ENCODE peak calls at places on chromosomes 6 and 20, in six cellular contexts. One of them, this sample, is unnamed.

GRCh38 chr20:10314198-10314597 is 95.6 kb downstream of the SNAP25 start:
- DNase-seq in tibial nerve: no peak
- DNase-seq in adrenal gland: no peak
- DNase-seq in A549: no peak
- DNase-seq in testis: no peak
- DNase-seq in stomach: no peak
- DNase-seq in this sample: peak; percentile 79

GRCh38 chr6:166587631-166588413 is 1.3 kb upstream of the RAMACL start:
- DNase-seq in tibial nerve: no peak
- DNase-seq in stomach: no peak
- DNase-seq in A549: no peak
- DNase-seq in adrenal gland: no peak
- DNase-seq in testis: no peak
- DNase-seq in this sample: no peak

GRCh38 chr6:26284537-26285142 is 80.4 kb upstream of the BTN3A2 start:
- DNase-seq in tibial nerve: peak; percentile 47
- DNase-seq in testis: peak; percentile 75
- DNase-seq in A549: no peak
- DNase-seq in stomach: peak; percentile 55
- DNase-seq in adrenal gland: peak; percentile 67
- DNase-seq in this sample: peak; percentile 74

GRCh38 chr20:8909596-8909995 is 159.3 kb upstream of the PLCB4 start:
- DNase-seq in A549: no peak
- DNase-seq in adrenal gland: no peak
- DNase-seq in testis: no peak
- DNase-seq in tibial nerve: no peak
- DNase-seq in stomach: no peak
- DNase-seq in this sample: peak; percentile 15

GRCh38 chr20:56111951-56112730 is 106.8 kb upstream of the CBLN4 start:
- DNase-seq in A549: no peak
- DNase-seq in tibial nerve: no peak
- DNase-seq in testis: no peak
- DNase-seq in adrenal gland: no peak
- DNase-seq in stomach: no peak
- DNase-seq in this sample: no peak

GRCh38 chr6:17505767-17506280 is 94.3 kb upstream of the FAM8A1 start:
- DNase-seq in A549: no peak
- DNase-seq in adrenal gland: no peak
- DNase-seq in stomach: no peak
- DNase-seq in testis: no peak
- DNase-seq in tibial nerve: no peak
- DNase-seq in this sample: peak; percentile 67

GRCh38 chr20:20780127-20780822 is 67.8 kb upstream of the RALGAPA2 start:
- DNase-seq in stomach: peak; percentile 86
- DNase-seq in adrenal gland: peak; percentile 79
- DNase-seq in testis: peak; percentile 23
- DNase-seq in A549: no peak
- DNase-seq in tibial nerve: peak; percentile 85
- DNase-seq in this sample: no peak

GRCh38 chr20:21384308-21384892 is 12.9 kb downstream of the NKX2-4 start:
- DNase-seq in adrenal gland: no peak
- DNase-seq in testis: no peak
- DNase-seq in tibial nerve: no peak
- DNase-seq in A549: no peak
- DNase-seq in stomach: no peak
- DNase-seq in this sample: no peak

GRCh38 chr20:25250508-25250907 is 2.6 kb downstream of the PYGB start:
- DNase-seq in tibial nerve: no peak
- DNase-seq in A549: no peak
- DNase-seq in adrenal gland: no peak
- DNase-seq in stomach: no peak
- DNase-seq in testis: peak; percentile 33
- DNase-seq in this sample: peak; percentile 18

GRCh38 chr20:33578510-33578909 is 83.6 kb upstream of the C20orf144 start:
- DNase-seq in adrenal gland: no peak
- DNase-seq in A549: no peak
- DNase-seq in testis: no peak
- DNase-seq in stomach: no peak
- DNase-seq in tibial nerve: peak; percentile 59
- DNase-seq in this sample: peak; percentile 69

GRCh38 chr6:54366647-54367327 is 58.5 kb downstream of the TINAG start:
- DNase-seq in tibial nerve: no peak
- DNase-seq in A549: no peak
- DNase-seq in stomach: no peak
- DNase-seq in testis: no peak
- DNase-seq in adrenal gland: no peak
- DNase-seq in this sample: peak; percentile 56

GRCh38 chr6:167550936-167551633 is 226.2 kb downstream of the TTLL2 start:
- DNase-seq in A549: no peak
- DNase-seq in testis: peak; percentile 92
- DNase-seq in adrenal gland: peak; percentile 50
- DNase-seq in stomach: peak; percentile 86
- DNase-seq in tibial nerve: peak; percentile 88
- DNase-seq in this sample: no peak

GRCh38 chr6:103193413-103193812 is 1666.3 kb downstream of the HACE1 start:
- DNase-seq in A549: no peak
- DNase-seq in stomach: no peak
- DNase-seq in testis: no peak
- DNase-seq in adrenal gland: no peak
- DNase-seq in tibial nerve: no peak
- DNase-seq in this sample: no peak

GRCh38 chr6:163337958-163338357 is 76.6 kb upstream of the QKI start:
- DNase-seq in testis: no peak
- DNase-seq in tibial nerve: no peak
- DNase-seq in stomach: no peak
- DNase-seq in A549: no peak
- DNase-seq in adrenal gland: no peak
- DNase-seq in this sample: no peak

GRCh38 chr20:62777528-62777830 is 18.8 kb upstream of the MRGBP start:
- DNase-seq in tibial nerve: no peak
- DNase-seq in stomach: no peak
- DNase-seq in adrenal gland: no peak
- DNase-seq in A549: no peak
- DNase-seq in testis: no peak
- DNase-seq in this sample: no peak
- TF ChIP-seq POLR2A in tibial nerve: no peak
- TF ChIP-seq POLR2A in stomach: no peak
- TF ChIP-seq POLR2A in adrenal gland: no peak
- TF ChIP-seq POLR2A in A549: no peak
- TF ChIP-seq POLR2A in testis: no peak
- TF ChIP-seq POLR2A in this sample: no peak

GRCh38 chr20:31543966-31544598 is 29.8 kb downstream of the HM13 start:
- DNase-seq in testis: no peak
- DNase-seq in stomach: no peak
- DNase-seq in adrenal gland: peak; percentile 84
- DNase-seq in tibial nerve: no peak
- DNase-seq in A549: no peak
- DNase-seq in this sample: peak; percentile 98
- H3K27ac ChIP-seq in testis: no peak overlapping the region
- H3K27ac ChIP-seq in stomach: no peak overlapping the region
- H3K27ac ChIP-seq in adrenal gland: peak overlapping the region; percentile 80
- H3K27ac ChIP-seq in tibial nerve: no peak overlapping the region
- H3K27ac ChIP-seq in A549: no peak overlapping the region
- H3K27ac ChIP-seq in this sample: peak overlapping the region; percentile 98

GRCh38 chr6:36114798-36115408 is 15.4 kb upstream of the MAPK13 start:
- DNase-seq in tibial nerve: no peak
- DNase-seq in A549: no peak
- DNase-seq in stomach: no peak
- DNase-seq in adrenal gland: no peak
- DNase-seq in testis: no peak
- DNase-seq in this sample: no peak
- TF ChIP-seq POLR2A in tibial nerve: no peak
- TF ChIP-seq POLR2A in A549: no peak
- TF ChIP-seq POLR2A in stomach: no peak
- TF ChIP-seq POLR2A in adrenal gland: no peak
- TF ChIP-seq POLR2A in testis: no peak
- TF ChIP-seq POLR2A in this sample: no peak

DNA sequence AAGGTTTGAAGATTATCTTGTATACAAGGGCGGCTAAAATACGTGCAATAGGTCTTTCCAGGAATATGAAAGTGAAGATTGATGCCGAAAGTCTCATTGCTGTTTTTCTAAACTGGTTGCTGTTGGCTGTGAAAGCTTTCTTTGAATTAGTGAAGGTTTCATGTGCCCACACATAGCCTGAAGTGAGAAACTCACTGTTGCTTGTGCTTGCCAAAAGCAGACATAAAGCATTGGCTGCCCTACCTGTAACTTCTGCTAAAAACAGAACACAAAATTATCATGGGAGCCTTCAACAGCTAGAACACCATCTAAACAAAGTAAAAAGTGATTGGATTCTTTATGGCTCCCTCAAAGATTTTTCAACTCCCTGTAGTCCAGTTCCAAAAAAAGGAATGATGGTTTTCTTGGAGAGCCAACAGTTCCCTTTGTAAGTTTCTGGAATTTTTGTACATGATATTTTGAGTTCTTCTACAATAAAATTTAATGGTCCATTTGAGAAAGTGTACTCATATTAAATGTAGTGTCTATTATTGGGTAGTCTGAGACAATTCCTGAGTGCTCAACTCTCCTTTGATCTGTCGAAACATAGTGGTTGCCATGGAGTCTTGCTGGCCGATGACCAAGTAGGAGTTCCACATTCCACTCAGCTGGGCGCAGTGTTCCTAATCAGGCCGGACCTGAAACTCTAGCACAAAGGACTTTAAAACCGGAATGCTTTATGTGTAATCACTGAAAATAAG is 68.5 kb downstream of the PLEKHG1 start:
- DNase-seq in testis: peak; percentile 95
- DNase-seq in tibial nerve: peak; percentile 98
- DNase-seq in A549: peak; percentile 6
- DNase-seq in stomach: peak; percentile 97
- DNase-seq in adrenal gland: peak; percentile 89
- DNase-seq in this sample: peak; percentile 58
- H3K27ac ChIP-seq in testis: peak overlapping the region; percentile 14
- H3K27ac ChIP-seq in tibial nerve: no peak overlapping the region
- H3K27ac ChIP-seq in A549: no peak overlapping the region
- H3K27ac ChIP-seq in stomach: peak overlapping the region; percentile 56
- H3K27ac ChIP-seq in adrenal gland: no peak overlapping the region
- H3K27ac ChIP-seq in this sample: no peak overlapping the region

GRCh38 chr6:1610497-1611321 is 994 bp downstream of the FOXC1 start:
- DNase-seq in stomach: no peak
- DNase-seq in adrenal gland: no peak
- DNase-seq in testis: no peak
- DNase-seq in tibial nerve: no peak
- DNase-seq in A549: no peak
- DNase-seq in this sample: peak; percentile 29

GRCh38 chr6:1611322-1611571 is 1.5 kb downstream of the FOXC1 start:
- DNase-seq in A549: no peak
- DNase-seq in testis: no peak
- DNase-seq in stomach: no peak
- DNase-seq in tibial nerve: no peak
- DNase-seq in adrenal gland: no peak
- DNase-seq in this sample: peak; percentile 50

GRCh38 chr6:1608222-1608975 is 1.3 kb upstream of the FOXC1 start:
- DNase-seq in testis: no peak
- DNase-seq in adrenal gland: no peak
- DNase-seq in stomach: no peak
- DNase-seq in tibial nerve: no peak
- DNase-seq in A549: no peak
- DNase-seq in this sample: no peak

GRCh38 chr6:1608976-1609661 is 596 bp upstream of the FOXC1 start:
- DNase-seq in stomach: no peak
- DNase-seq in A549: no peak
- DNase-seq in testis: no peak
- DNase-seq in tibial nerve: no peak
- DNase-seq in adrenal gland: no peak
- DNase-seq in this sample: peak; percentile 8

GRCh38 chr6:1609662-1610496 is at the start of gene FOXC1:
- DNase-seq in A549: peak; percentile 90
- DNase-seq in testis: peak; percentile 89
- DNase-seq in stomach: peak; percentile 85
- DNase-seq in tibial nerve: peak; percentile 86
- DNase-seq in adrenal gland: peak; percentile 89
- DNase-seq in this sample: peak; percentile 94
- TF ChIP-seq POLR2A in A549: peak; percentile 55
- TF ChIP-seq POLR2A in testis: peak; percentile 29
- TF ChIP-seq POLR2A in stomach: no peak
- TF ChIP-seq POLR2A in tibial nerve: peak; percentile 76
- TF ChIP-seq POLR2A in adrenal gland: peak; percentile 75
- TF ChIP-seq POLR2A in this sample: peak; percentile 84

DNA sequence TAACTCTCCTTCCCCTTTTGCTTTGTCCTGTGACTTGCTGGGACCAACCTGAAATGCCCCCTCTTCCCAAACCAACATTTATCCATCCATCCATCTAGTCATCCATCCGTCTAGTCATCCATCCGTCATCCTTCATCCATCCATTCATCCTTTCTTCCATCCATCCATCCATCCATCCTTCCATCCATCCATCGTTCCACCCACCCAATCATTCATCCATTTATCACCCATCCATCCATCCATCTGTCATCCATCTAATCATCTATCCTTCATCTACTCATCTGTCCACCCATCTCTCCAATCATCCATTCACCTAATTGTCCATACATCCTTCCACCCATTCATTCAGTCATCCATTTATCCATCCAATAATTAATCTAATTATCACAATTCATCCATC is 92.7 kb downstream of the EDN3 start:
- DNase-seq in tibial nerve: no peak
- DNase-seq in A549: no peak
- DNase-seq in testis: no peak
- DNase-seq in adrenal gland: no peak
- DNase-seq in stomach: no peak
- DNase-seq in this sample: no peak
- H3K27ac ChIP-seq in tibial nerve: no peak overlapping the region
- H3K27ac ChIP-seq in A549: no peak overlapping the region
- H3K27ac ChIP-seq in testis: no peak overlapping the region
- H3K27ac ChIP-seq in adrenal gland: no peak overlapping the region
- H3K27ac ChIP-seq in stomach: no peak overlapping the region
- H3K27ac ChIP-seq in this sample: no peak overlapping the region

GRCh38 chr6:136792066-136792944 is at the start of gene MAP3K5:
- DNase-seq in stomach: peak; percentile 94
- DNase-seq in A549: peak; percentile 35
- DNase-seq in tibial nerve: peak; percentile 68
- DNase-seq in adrenal gland: peak; percentile 90
- DNase-seq in testis: peak; percentile 87
- DNase-seq in this sample: peak; percentile 72
- TF ChIP-seq POLR2A in stomach: no peak
- TF ChIP-seq POLR2A in A549: peak; percentile 30
- TF ChIP-seq POLR2A in tibial nerve: peak; percentile 49
- TF ChIP-seq POLR2A in adrenal gland: peak; percentile 89
- TF ChIP-seq POLR2A in testis: no peak
- TF ChIP-seq POLR2A in this sample: no peak

DNA sequence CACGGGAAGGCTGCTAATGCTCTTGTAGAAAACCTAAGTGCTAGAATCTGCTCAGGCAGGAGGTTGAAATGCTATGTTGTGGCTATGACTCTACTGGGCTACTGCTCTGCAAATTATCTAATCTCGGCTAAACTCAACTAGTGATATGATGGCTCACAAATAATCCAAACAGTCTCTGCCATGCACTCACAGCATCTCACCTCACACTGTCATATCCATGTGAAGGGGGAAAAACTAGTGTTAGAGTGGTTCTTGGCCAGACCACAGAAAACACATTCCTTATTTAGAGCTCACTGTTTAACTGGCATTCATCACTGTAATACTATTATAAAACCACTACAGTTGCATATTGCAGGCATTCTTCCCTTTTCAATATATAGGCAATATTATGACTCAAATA is 81.8 kb upstream of the DST start:
- DNase-seq in A549: no peak
- DNase-seq in tibial nerve: no peak
- DNase-seq in stomach: no peak
- DNase-seq in testis: no peak
- DNase-seq in adrenal gland: no peak
- DNase-seq in this sample: peak; percentile 76
- H3K27ac ChIP-seq in A549: peak overlapping the region; percentile 22
- H3K27ac ChIP-seq in tibial nerve: no peak overlapping the region
- H3K27ac ChIP-seq in stomach: no peak overlapping the region
- H3K27ac ChIP-seq in testis: no peak overlapping the region
- H3K27ac ChIP-seq in adrenal gland: no peak overlapping the region
- H3K27ac ChIP-seq in this sample: no peak overlapping the region

This sample was measured in IMR-90.